ENCODE peak calls at places on chromosome 15, in six cellular contexts. One of them, this sample, is unnamed. For H3K4me1 and H3K36me3, the result is how much of the 10 kb centered on the place peaks cover.

GRCh38 chr15:52133510-52134220 is 21.1 kb upstream of the BCL2L10 start:
- DNase-seq in body of pancreas: no peak
- DNase-seq in lower lobe of right lung: no peak
- DNase-seq in ovary: no peak
- DNase-seq in effector memory CD4-positive, alpha-beta T cell: no peak
- DNase-seq in uterus: no peak
- DNase-seq in this sample: no peak

GRCh38 chr15:31364301-31365031 is 37.8 kb downstream of the KLF13 start:
- DNase-seq in lower lobe of right lung: no peak
- DNase-seq in effector memory CD4-positive, alpha-beta T cell: no peak
- DNase-seq in ovary: no peak
- DNase-seq in uterus: no peak
- DNase-seq in body of pancreas: peak
- DNase-seq in this sample: no peak

GRCh38 chr15:96285306-96285705 is 45.2 kb upstream of the NR2F2 start:
- DNase-seq in effector memory CD4-positive, alpha-beta T cell: no peak
- DNase-seq in body of pancreas: no peak
- DNase-seq in ovary: no peak
- DNase-seq in uterus: peak
- DNase-seq in lower lobe of right lung: no peak
- DNase-seq in this sample: no peak

GRCh38 chr15:96237002-96237401 is 93.5 kb upstream of the NR2F2 start:
- DNase-seq in uterus: no peak
- DNase-seq in lower lobe of right lung: no peak
- DNase-seq in body of pancreas: no peak
- DNase-seq in effector memory CD4-positive, alpha-beta T cell: no peak
- DNase-seq in ovary: no peak
- DNase-seq in this sample: no peak

GRCh38 chr15:88656760-88657221 is 18.0 kb downstream of the ISG20 start:
- DNase-seq in ovary: no peak
- DNase-seq in lower lobe of right lung: no peak
- DNase-seq in effector memory CD4-positive, alpha-beta T cell: no peak
- DNase-seq in body of pancreas: no peak
- DNase-seq in uterus: no peak
- DNase-seq in this sample: no peak

GRCh38 chr15:58387130-58387529 is 44.7 kb upstream of the LIPC start:
- DNase-seq in effector memory CD4-positive, alpha-beta T cell: no peak
- DNase-seq in ovary: no peak
- DNase-seq in uterus: no peak
- DNase-seq in body of pancreas: no peak
- DNase-seq in lower lobe of right lung: no peak
- DNase-seq in this sample: no peak

GRCh38 chr15:28107111-28107893 is 8.2 kb upstream of the OCA2 start:
- DNase-seq in body of pancreas: peak
- DNase-seq in lower lobe of right lung: peak
- DNase-seq in effector memory CD4-positive, alpha-beta T cell: no peak
- DNase-seq in ovary: no peak
- DNase-seq in uterus: no peak
- DNase-seq in this sample: no peak

GRCh38 chr15:43509002-43509922 is 8.1 kb upstream of the MAP1A start:
- DNase-seq in lower lobe of right lung: no peak
- DNase-seq in uterus: peak
- DNase-seq in body of pancreas: no peak
- DNase-seq in ovary: no peak
- DNase-seq in effector memory CD4-positive, alpha-beta T cell: no peak
- DNase-seq in this sample: no peak

GRCh38 chr15:70099167-70099965 is 1.6 kb upstream of the TLE3 start:
- DNase-seq in body of pancreas: peak
- DNase-seq in uterus: peak
- DNase-seq in ovary: peak
- DNase-seq in effector memory CD4-positive, alpha-beta T cell: peak
- DNase-seq in lower lobe of right lung: peak
- DNase-seq in this sample: peak

GRCh38 chr15:55907797-55908196 is 85.6 kb downstream of the NEDD4 start:
- DNase-seq in effector memory CD4-positive, alpha-beta T cell: no peak
- DNase-seq in uterus: no peak
- DNase-seq in body of pancreas: no peak
- DNase-seq in ovary: no peak
- DNase-seq in lower lobe of right lung: no peak
- DNase-seq in this sample: no peak

GRCh38 chr15:90376789-90377188 is 11.3 kb upstream of the IQGAP1 start:
- DNase-seq in lower lobe of right lung: no peak
- DNase-seq in effector memory CD4-positive, alpha-beta T cell: peak
- DNase-seq in uterus: no peak
- DNase-seq in body of pancreas: no peak
- DNase-seq in ovary: no peak
- DNase-seq in this sample: no peak

GRCh38 chr15:74790080-74790916 is 8.4 kb downstream of the CSK start:
- DNase-seq in ovary: peak
- DNase-seq in uterus: peak
- DNase-seq in lower lobe of right lung: peak
- DNase-seq in body of pancreas: peak
- DNase-seq in effector memory CD4-positive, alpha-beta T cell: peak
- DNase-seq in this sample: no peak

GRCh38 chr15:74791007-74791406 is 9.1 kb downstream of the CSK start:
- DNase-seq in effector memory CD4-positive, alpha-beta T cell: no peak
- DNase-seq in body of pancreas: no peak
- DNase-seq in lower lobe of right lung: no peak
- DNase-seq in ovary: no peak
- DNase-seq in uterus: no peak
- DNase-seq in this sample: no peak

GRCh38 chr15:74788716-74789151 is 6.9 kb downstream of the CSK start:
- DNase-seq in body of pancreas: no peak
- DNase-seq in effector memory CD4-positive, alpha-beta T cell: peak
- DNase-seq in lower lobe of right lung: no peak
- DNase-seq in ovary: no peak
- DNase-seq in uterus: no peak
- DNase-seq in this sample: no peak

GRCh38 chr15:74789171-74789627 is 7.3 kb downstream of the CSK start:
- DNase-seq in lower lobe of right lung: no peak
- DNase-seq in ovary: no peak
- DNase-seq in effector memory CD4-positive, alpha-beta T cell: no peak
- DNase-seq in uterus: no peak
- DNase-seq in body of pancreas: peak
- DNase-seq in this sample: no peak

DNA sequence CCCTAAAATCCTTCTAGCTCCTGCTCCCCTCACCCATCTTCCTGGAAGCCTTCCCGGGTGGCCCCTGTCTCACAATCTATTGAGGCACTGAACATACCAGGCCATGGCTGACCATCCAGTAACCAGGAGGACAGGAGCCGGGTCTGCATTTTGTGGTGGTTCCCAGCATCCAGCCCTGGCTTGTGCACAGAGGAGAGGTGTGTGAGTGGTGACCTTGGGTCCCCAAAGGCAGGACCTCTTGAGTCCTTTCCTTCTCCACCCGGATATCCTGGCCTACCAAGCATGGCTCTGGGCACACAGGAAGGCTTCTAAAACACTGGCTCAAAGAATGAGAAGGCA is 7.8 kb downstream of the CSK start:
- DNase-seq in ovary: no peak
- DNase-seq in lower lobe of right lung: no peak
- DNase-seq in effector memory CD4-positive, alpha-beta T cell: no peak
- DNase-seq in uterus: no peak
- DNase-seq in body of pancreas: no peak
- DNase-seq in this sample: no peak
- H3K4me1 ChIP-seq in ovary: under half
- H3K4me1 ChIP-seq in lower lobe of right lung: half or more
- H3K4me1 ChIP-seq in effector memory CD4-positive, alpha-beta T cell: half or more
- H3K4me1 ChIP-seq in uterus: under half
- H3K4me1 ChIP-seq in body of pancreas: under half
- H3K4me1 ChIP-seq in this sample: half or more

DNA sequence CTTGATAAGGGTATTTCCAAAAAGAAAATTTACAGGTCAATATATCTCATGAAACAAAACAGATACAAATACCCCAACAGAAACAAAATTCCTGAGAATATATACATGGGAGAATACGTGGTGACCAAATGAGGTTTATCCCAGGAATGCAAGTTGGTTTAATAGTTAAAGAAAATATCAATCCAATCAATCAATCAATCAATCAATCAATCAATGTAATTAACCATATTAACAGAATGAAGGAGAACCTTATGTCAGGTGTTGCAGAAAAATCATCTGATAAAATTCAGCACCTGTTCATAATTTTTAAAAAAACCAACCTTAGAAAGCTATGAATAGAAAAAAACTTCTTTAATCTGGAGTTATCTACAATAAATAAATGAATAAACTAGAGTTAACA is 35.9 kb downstream of the ITGA11 start:
- DNase-seq in lower lobe of right lung: no peak
- DNase-seq in body of pancreas: no peak
- DNase-seq in uterus: no peak
- DNase-seq in effector memory CD4-positive, alpha-beta T cell: no peak
- DNase-seq in ovary: no peak
- DNase-seq in this sample: no peak
- H3K36me3 ChIP-seq in lower lobe of right lung: under half
- H3K36me3 ChIP-seq in body of pancreas: under half
- H3K36me3 ChIP-seq in uterus: under half
- H3K36me3 ChIP-seq in effector memory CD4-positive, alpha-beta T cell: under half
- H3K36me3 ChIP-seq in ovary: under half
- H3K36me3 ChIP-seq in this sample: under half

DNA sequence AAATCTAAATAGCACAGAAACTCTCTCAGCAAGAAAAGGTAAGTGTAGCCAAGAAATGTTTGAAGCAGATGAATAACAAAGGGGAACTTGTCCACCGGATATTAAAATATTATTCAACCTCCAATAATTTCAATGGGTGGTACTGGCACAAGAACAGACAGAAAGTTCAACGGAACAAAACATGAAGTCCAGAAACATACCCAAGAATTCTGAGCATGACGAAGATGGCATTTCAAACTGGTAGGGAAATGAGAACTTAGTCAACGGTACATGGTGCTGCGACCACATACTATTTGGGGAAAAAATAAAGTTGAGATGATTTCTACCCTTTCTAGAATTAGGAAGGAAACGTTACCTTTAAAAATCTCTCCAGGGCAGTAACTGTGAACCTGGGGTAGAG is 5.5 kb downstream of the CHSY1 start:
- DNase-seq in body of pancreas: no peak
- DNase-seq in ovary: no peak
- DNase-seq in uterus: no peak
- DNase-seq in effector memory CD4-positive, alpha-beta T cell: no peak
- DNase-seq in lower lobe of right lung: no peak
- DNase-seq in this sample: no peak
- H3K4me3 ChIP-seq in body of pancreas: no peak
- H3K4me3 ChIP-seq in ovary: no peak
- H3K4me3 ChIP-seq in uterus: no peak
- H3K4me3 ChIP-seq in effector memory CD4-positive, alpha-beta T cell: no peak
- H3K4me3 ChIP-seq in lower lobe of right lung: no peak
- H3K4me3 ChIP-seq in this sample: peak

DNA sequence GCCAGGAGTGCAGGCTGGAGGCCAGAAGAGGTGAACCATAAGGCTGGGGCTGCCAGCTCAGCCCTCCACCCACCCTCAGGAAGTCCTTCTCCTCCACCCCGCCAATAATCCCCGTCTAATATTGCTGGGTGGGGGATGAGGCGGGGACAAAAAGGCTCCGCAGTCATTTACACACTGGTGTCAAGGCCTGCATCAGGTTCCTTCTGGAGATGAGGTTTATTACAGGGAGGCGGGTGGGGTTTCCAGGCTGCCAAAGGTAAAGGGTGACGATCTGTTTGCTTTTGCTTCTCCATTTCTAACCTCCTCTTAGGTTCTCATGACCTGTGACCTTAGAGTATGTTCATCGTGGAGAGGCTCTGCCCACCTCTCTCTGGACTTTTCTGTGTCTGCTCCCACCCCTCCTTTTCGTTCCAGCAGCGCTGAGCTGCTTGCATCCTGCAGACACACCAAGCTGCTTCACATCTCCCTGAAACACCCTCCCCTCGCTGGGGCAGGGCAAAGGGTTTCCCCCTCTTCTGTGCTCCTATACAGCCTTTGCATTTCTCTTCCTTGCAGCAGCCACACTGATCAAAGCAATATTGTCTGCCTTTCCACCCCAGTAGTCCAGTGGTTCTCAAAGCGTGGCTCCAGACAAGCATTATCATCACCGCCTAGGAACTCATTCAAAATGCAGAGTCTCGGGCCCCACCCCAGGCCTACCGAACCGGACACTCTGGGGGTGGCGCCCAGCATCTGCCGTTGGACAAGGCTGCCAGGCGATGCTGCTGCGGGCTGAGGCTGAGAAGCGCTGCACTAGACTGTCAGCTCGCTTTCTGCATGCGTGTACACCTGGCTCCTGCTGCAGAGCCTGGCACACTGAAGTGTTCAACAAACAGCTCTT is 26.6 kb downstream of the CA12 start:
- DNase-seq in uterus: no peak
- DNase-seq in effector memory CD4-positive, alpha-beta T cell: no peak
- DNase-seq in body of pancreas: peak
- DNase-seq in ovary: no peak
- DNase-seq in lower lobe of right lung: no peak
- DNase-seq in this sample: no peak
- H3K4me1 ChIP-seq in uterus: under half
- H3K4me1 ChIP-seq in effector memory CD4-positive, alpha-beta T cell: under half
- H3K4me1 ChIP-seq in body of pancreas: half or more
- H3K4me1 ChIP-seq in ovary: under half
- H3K4me1 ChIP-seq in lower lobe of right lung: under half
- H3K4me1 ChIP-seq in this sample: under half

This sample was measured in thoracic aorta.